ENCODE peak calls at places on chromosomes 2 and 18, in five cellular contexts. W is HCT116, P is K562, G is HepG2, F is GM12878. I is an unnamed sample.

GRCh38 chr18:54296017-54296416 is 26.7 kb downstream of the POLI start:
- DNase-seq in W (no peak), P (peak), G (no peak), F (no peak), I (no peak)

GRCh38 chr2:201909348-201909747 is 103.0 kb downstream of the CDK15 start:
- DNase-seq in W (no peak), P (no peak), G (no peak), F (no peak), I (no peak)

GRCh38 chr2:18650221-18650620 is 60.9 kb upstream of the NT5C1B start:
- DNase-seq in W (no peak), P (no peak), G (no peak), F (no peak), I (no peak)

GRCh38 chr2:65420712-65421431 is 11.5 kb downstream of the SPRED2 start:
- DNase-seq in W (no peak), P (peak), G (no peak), F (no peak), I (no peak)

GRCh38 chr2:42906557-42907380 is 114.4 kb upstream of the HAAO start:
- DNase-seq in W (no peak), P (peak), G (no peak), F (no peak), I (no peak)

GRCh38 chr2:101356486-101356885 is 30.8 kb downstream of the CREG2 start:
- DNase-seq in W (no peak), P (no peak), G (no peak), F (no peak), I (no peak)

GRCh38 chr2:70069049-70069448 is 18.2 kb upstream of the PCBP1 start:
- DNase-seq in W (no peak), P (no peak), G (peak), F (peak), I (no peak)

GRCh38 chr2:151063271-151063670 is 198.4 kb downstream of the RBM43 start:
- DNase-seq in W (no peak), P (no peak), G (no peak), F (no peak), I (no peak)

GRCh38 chr2:80252294-80252986 is 52.1 kb downstream of the LRRTM1 start:
- DNase-seq in W (no peak), P (no peak), G (no peak), F (no peak), I (no peak)

GRCh38 chr2:195094330-195094729 is 562.7 kb upstream of the SLC39A10 start:
- DNase-seq in W (no peak), P (no peak), G (no peak), F (peak), I (no peak)

GRCh38 chr2:105454801-105455485 is 56.1 kb upstream of the FHL2 start:
- DNase-seq in W (peak), P (peak), G (peak), F (peak), I (no peak)

GRCh38 chr18:41121116-41121826 is 833.8 kb upstream of the PIK3C3 start:
- DNase-seq in W (no peak), P (no peak), G (no peak), F (no peak), I (no peak)

GRCh38 chr18:44518091-44518490 is 162.6 kb upstream of the SETBP1 start:
- DNase-seq in W (no peak), P (no peak), G (no peak), F (no peak), I (no peak)

GRCh38 chr18:24009651-24010333 is 4.8 kb upstream of the TTC39C start:
- DNase-seq in W (no peak), P (no peak), G (no peak), F (peak), I (no peak)

GRCh38 chr18:62825382-62825781 is 110.0 kb downstream of the PHLPP1 start:
- DNase-seq in W (no peak), P (no peak), G (no peak), F (no peak), I (no peak)

GRCh38 chr2:226466589-226466988 is 333.0 kb downstream of the IRS1 start:
- DNase-seq in W (no peak), P (no peak), G (no peak), F (no peak), I (no peak)

DNA sequence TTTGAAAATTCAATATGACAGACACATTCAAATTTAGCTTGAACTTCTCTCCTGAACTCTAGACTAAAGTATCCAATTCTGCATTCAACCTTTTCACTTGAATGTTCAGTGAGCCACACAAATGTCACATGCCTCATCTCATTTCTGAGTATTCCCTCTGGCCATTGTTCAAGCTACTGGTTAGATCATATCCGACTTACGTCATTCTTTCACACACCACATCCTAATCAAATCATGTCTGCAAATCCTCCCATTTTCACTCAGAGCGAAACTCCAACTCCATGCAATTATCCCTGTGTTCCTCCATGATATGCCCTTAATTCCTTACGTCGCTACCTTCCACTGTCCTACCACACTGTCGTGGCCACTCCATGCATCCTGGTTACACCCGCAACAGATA is 425.1 kb downstream of the CBLN2 start:
- DNase-seq in W (no peak), P (no peak), G (no peak), F (no peak), I (no peak)
- TF ChIP-seq SIN3A in W (no peak), P (no peak), G (no peak), F (no peak), I (no peak)

DNA sequence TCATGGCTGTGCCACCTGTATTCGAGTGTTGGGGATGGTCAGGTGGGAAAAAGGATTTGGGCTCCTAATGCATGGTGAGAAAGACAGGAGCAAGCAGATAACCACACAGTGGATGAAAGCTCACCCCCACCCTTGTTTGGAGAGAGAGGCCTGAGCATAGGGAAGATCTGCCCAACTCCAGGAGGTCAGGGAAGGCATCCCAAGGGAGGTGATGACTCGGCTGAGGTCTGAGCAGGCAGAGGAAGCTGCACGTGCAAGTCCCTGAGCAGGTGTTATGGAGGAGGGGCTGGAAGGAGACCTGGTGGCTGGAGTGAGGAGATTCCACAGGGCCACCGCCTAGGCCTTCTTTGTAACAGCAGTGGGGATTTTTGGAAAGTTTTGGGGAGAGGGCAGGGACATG is 228.3 kb downstream of the GLI2 start:
- DNase-seq in W (no peak), P (no peak), G (no peak), F (no peak), I (no peak)
- H3K4me2 ChIP-seq in W (peak), P (no peak), G (no peak), F (no peak), I (no peak)

DNA sequence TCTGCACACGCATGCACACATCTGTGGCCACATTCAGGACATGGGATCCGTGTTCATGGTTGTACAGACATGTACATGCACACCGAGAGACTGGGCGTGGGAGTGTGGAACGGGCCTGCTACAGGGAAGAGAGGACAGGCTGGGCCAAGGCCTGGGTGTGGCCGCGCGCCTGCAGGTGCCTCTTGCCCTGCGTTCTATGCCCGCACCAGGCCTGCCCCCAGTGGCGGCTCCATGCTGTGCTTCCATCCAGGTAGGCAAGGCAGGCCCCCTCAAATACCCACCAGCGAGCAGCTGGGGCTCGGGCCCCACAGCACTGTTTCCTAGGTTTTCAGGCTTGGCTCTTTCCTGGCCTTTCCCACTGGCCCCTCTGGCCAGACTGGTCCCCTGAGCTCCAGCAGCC is 15.5 kb upstream of the PTMA start:
- DNase-seq in W (no peak), P (no peak), G (no peak), F (no peak), I (no peak)
- TF ChIP-seq SIN3A in W (no peak), P (no peak), G (no peak), F (no peak), I (no peak)

GRCh38 chr2:205834776-205835175 is 152.5 kb downstream of the NRP2 start:
- DNase-seq in W (no peak), P (no peak), G (no peak), F (no peak), I (no peak)
- H3K4me2 ChIP-seq in W (no peak), P (no peak), G (no peak), F (no peak), I (no peak)

GRCh38 chr18:49135871-49136270 is 185.1 kb upstream of the SMAD7 start:
- DNase-seq in W (no peak), P (no peak), G (peak), F (no peak), I (no peak)
- TF ChIP-seq SIN3A in W (no peak), P (no peak), G (no peak), F (no peak), I (no peak)

DNA sequence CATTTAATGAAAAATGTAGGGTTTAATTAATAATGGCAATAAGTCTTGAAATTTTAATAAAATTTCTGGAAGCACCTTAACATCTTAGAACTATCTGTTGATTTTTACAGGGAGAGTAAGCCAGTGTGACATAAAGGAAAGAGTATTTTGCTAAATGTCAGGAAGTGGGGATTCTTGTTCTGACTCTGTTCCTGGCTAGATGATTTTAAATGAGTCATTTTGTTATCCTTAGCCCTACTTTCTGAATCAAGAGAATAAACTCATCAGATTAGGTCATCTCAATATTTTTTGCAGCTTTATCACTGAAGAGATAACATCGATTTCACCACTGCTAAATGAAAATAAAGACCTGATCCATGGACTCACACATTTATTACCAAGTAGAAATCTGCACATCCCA is 377.5 kb upstream of the CYRIA start:
- DNase-seq in W (no peak), P (no peak), G (no peak), F (no peak), I (no peak)
- H3K4me2 ChIP-seq in W (no peak), P (no peak), G (no peak), F (no peak), I (no peak)

GRCh38 chr2:129404000-129404700 is 575.3 kb upstream of the RAB6C start:
- DNase-seq in W (no peak), P (no peak), G (no peak), F (no peak), I (no peak)

GRCh38 chr2:129402076-129402475 is 577.4 kb upstream of the RAB6C start:
- DNase-seq in W (no peak), P (no peak), G (no peak), F (no peak), I (no peak)

GRCh38 chr2:129396980-129397599 is 582.4 kb upstream of the RAB6C start:
- DNase-seq in W (peak), P (peak), G (peak), F (peak), I (no peak)

DNA sequence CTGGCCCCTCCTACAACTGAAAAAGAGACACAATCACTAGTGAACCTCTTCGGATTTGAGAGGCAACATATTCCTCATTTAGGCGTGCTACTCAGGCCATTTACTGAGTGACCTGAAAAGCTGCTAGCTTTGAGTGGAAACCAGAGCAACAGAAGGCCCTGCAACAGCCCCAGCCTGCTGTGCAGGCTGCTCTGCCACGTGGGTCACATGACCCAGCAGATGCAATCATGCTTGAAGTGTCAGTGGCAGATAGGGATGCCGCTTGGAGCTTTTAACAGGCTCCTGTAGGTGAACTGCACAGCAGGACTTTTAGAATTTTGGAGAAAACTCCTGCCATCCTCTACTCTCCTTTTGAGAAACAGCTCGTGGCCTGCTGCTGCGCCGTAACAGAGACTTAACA is 578.6 kb upstream of the RAB6C start:
- DNase-seq in W (no peak), P (no peak), G (no peak), F (no peak), I (no peak)
- TF ChIP-seq SIN3A in W (no peak), P (no peak), G (no peak), F (no peak), I (no peak)

GRCh38 chr2:86010083-86010482 is 95.6 kb downstream of the POLR1A start:
- DNase-seq in W (no peak), P (no peak), G (no peak), F (no peak), I (no peak)

GRCh38 chr2:86014493-86014892 is 91.2 kb downstream of the POLR1A start:
- DNase-seq in W (no peak), P (no peak), G (no peak), F (no peak), I (no peak)

GRCh38 chr2:86015006-86015405 is 90.7 kb downstream of the POLR1A start:
- DNase-seq in W (no peak), P (no peak), G (no peak), F (no peak), I (no peak)

GRCh38 chr2:86012017-86012712 is 93.5 kb downstream of the POLR1A start:
- DNase-seq in W (no peak), P (no peak), G (no peak), F (no peak), I (no peak)

DNA sequence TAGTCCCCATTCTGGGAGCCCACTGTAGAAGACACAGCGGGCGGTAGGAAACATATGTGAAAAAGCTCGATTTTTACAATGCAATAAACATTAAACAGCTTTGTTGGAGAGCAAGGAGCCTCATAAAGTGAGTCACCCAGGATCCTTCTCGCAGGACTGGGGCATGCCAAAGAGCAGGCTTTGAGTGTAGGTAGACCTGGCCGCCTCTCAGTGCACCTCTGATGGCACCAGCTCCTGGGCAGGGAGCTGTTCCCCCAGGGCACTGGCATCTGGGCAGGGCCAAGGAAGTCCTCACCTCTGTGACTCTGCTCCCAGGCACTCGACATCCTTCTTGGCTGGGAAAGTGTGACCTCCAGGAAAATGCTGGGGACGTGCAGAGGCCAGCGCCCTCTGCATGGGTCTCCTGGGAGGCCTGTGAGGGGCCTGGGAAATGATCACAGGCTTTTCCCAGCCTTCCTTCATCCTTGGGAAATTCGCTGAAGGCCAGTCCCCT is 94.2 kb downstream of the POLR1A start:
- DNase-seq in W (no peak), P (no peak), G (no peak), F (no peak), I (no peak)
- H3K4me2 ChIP-seq in W (no peak), P (no peak), G (no peak), F (no peak), I (no peak)